ENCODE peak calls at places on chromosomes 12 and 14, in four cellular contexts. E, P, O and U are unnamed samples.

GRCh38 chr14:22985894-22986507 is 3.6 kb upstream of the AJUBA start:
- DNase-seq in E (no peak), P (no peak), O (no peak), U (no peak)

GRCh38 chr12:91483471-91483985 is 300.9 kb upstream of the DCN start:
- DNase-seq in O (no peak), E (no peak), P (no peak), U (no peak)

GRCh38 chr12:131057211-131057721 is 103.6 kb downstream of the ADGRD1 start:
- DNase-seq in P (no peak), O (no peak), E (no peak), U (no peak)

GRCh38 chr12:22287056-22287455 is 47.5 kb downstream of the ST8SIA1 start:
- DNase-seq in P (no peak), O (no peak), E (no peak), U (no peak)

GRCh38 chr12:54413284-54414190 is 5.5 kb downstream of the ITGA5 start:
- DNase-seq in P (no peak), E (no peak), O (no peak), U (no peak)

GRCh38 chr12:52956987-52957386 is 8.1 kb downstream of the KRT18 start:
- DNase-seq in O (no peak), P (peak), E (no peak), U (no peak)

GRCh38 chr14:91722386-91722785 is 9.5 kb downstream of the CATSPERB start:
- DNase-seq in E (no peak), O (no peak), P (no peak), U (no peak)

GRCh38 chr12:117125275-117125613 is 26.0 kb upstream of the TESC start:
- DNase-seq in P (no peak), E (no peak), O (no peak), U (no peak)

GRCh38 chr12:117967043-117967442 is 1.7 kb downstream of the KSR2 start:
- DNase-seq in P (no peak), O (no peak), E (no peak), U (no peak)

GRCh38 chr12:97923546-97923945 is 460.9 kb downstream of the RMST start:
- DNase-seq in E (no peak), P (no peak), O (no peak), U (no peak)

GRCh38 chr14:39912192-39913100 is 480.2 kb upstream of the FBXO33 start:
- DNase-seq in E (peak), P (no peak), O (no peak), U (no peak)

GRCh38 chr12:12095016-12095415 is 24.3 kb downstream of the BCL2L14 start:
- DNase-seq in O (peak), P (no peak), E (no peak), U (no peak)

GRCh38 chr14:63770187-63770807 is 42.4 kb upstream of the SGPP1 start:
- DNase-seq in O (peak), P (no peak), E (no peak), U (no peak)

GRCh38 chr14:61287196-61287595 is 6.1 kb upstream of the TMEM30B start:
- DNase-seq in P (no peak), O (no peak), E (no peak), U (no peak)

GRCh38 chr12:65958456-65958855 is 134.2 kb downstream of the HMGA2 start:
- DNase-seq in P (no peak), O (no peak), E (no peak), U (no peak)

GRCh38 chr12:93427779-93428564 is 13.8 kb downstream of the UBE2N start:
- DNase-seq in P (no peak), E (no peak), O (no peak), U (no peak)

GRCh38 chr12:109178532-109178931 is 62.1 kb downstream of the ACACB start:
- DNase-seq in E (no peak), P (no peak), O (no peak), U (no peak)

GRCh38 chr14:36513451-36514277 is 6.4 kb downstream of the NKX2-1 start:
- DNase-seq in O (no peak), E (no peak), P (no peak), U (peak)

GRCh38 chr14:76330411-76331327 is 45.3 kb upstream of the ESRRB start:
- DNase-seq in P (no peak), E (no peak), O (no peak), U (peak)

GRCh38 chr12:123306200-123306599 is 34.5 kb upstream of the CDK2AP1 start:
- DNase-seq in E (no peak), O (no peak), P (no peak), U (no peak)

GRCh38 chr14:74237441-74237840 is 1.8 kb upstream of the VSX2 start:
- DNase-seq in E (no peak), P (no peak), O (no peak), U (no peak)
- TF ChIP-seq CREB1 in E (no peak), P (no peak), O (no peak), U (no peak)

GRCh38 chr12:124713041-124713435 is 145.6 kb upstream of the NCOR2 start:
- DNase-seq in O (no peak), E (peak), P (no peak), U (no peak)

GRCh38 chr12:124709722-124710656 is 142.6 kb upstream of the NCOR2 start:
- DNase-seq in P (no peak), O (no peak), E (no peak), U (no peak)

GRCh38 chr12:124716208-124717141 is 147.2 kb downstream of the SCARB1 start:
- DNase-seq in O (no peak), P (no peak), E (no peak), U (no peak)

GRCh38 chr12:124715121-124715990 is 147.9 kb upstream of the NCOR2 start:
- DNase-seq in O (no peak), E (no peak), P (peak), U (no peak)

GRCh38 chr12:124713436-124714082 is 146.1 kb upstream of the NCOR2 start:
- DNase-seq in O (no peak), E (peak), P (no peak), U (no peak)
- TF ChIP-seq NR2C2 in O (no peak), E (no peak), P (no peak), U (no peak)

GRCh38 chr12:8554451-8555195 is 13.9 kb upstream of the CLEC4E start:
- DNase-seq in E (no peak), P (no peak), O (no peak), U (no peak)
- TF ChIP-seq TCF7 in E (no peak), P (no peak), O (no peak), U (no peak)

DNA sequence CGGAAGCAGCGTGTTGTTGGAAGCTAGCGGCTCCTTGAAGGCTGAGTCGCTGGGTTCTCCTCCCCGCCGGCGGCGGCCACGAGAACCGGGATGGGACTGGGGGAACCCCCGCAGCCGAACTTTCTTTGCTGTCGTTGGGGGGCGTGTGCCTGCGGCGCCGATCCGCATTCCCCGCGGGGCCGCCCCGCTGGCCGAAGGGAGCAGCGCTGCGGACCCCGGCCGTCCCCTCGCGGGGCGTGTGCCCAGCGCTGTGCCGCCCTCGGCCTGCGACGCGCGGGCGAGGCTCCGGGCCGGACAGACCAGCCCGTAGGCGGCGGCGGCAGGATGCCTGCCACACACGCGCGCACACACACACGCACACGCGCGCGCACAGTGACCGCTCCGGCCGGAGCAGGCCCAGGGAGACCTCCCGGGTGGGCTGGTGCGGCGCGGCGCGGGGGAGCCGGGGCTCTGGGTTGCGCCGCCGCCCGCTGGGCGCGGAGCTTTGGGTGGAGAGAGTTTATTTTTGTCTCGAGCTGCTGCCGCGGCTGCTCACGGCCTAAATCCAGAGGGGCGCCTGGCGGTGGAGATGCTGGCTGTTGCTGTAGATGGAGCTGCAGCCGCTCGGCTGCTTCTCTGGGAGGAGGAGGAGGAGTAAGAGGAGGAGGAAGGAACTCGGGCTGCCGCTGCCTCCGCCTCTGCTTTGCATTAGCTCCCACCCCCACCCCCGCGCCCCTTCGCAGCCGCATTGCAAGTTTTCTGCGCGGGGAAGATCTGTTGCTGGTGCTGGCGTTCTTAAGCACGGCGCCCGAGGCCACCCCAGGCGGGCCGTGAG is at the start of gene SAMD4A:
- DNase-seq in P (peak), E (no peak), O (peak), U (peak)
- TF ChIP-seq CREB1 in P (no peak), E (no peak), O (no peak), U (no peak)

GRCh38 chr12:59318940-59319339 is 276.9 kb upstream of the SLC16A7 start:
- DNase-seq in E (no peak), P (no peak), O (no peak), U (no peak)

GRCh38 chr12:59317598-59317997 is 278.2 kb upstream of the SLC16A7 start:
- DNase-seq in O (no peak), P (no peak), E (no peak), U (peak)

GRCh38 chr12:59321278-59321677 is 274.6 kb upstream of the SLC16A7 start:
- DNase-seq in E (no peak), O (no peak), P (no peak), U (no peak)

GRCh38 chr12:59320112-59320511 is 275.7 kb upstream of the SLC16A7 start:
- DNase-seq in E (no peak), P (no peak), O (no peak), U (no peak)

DNA sequence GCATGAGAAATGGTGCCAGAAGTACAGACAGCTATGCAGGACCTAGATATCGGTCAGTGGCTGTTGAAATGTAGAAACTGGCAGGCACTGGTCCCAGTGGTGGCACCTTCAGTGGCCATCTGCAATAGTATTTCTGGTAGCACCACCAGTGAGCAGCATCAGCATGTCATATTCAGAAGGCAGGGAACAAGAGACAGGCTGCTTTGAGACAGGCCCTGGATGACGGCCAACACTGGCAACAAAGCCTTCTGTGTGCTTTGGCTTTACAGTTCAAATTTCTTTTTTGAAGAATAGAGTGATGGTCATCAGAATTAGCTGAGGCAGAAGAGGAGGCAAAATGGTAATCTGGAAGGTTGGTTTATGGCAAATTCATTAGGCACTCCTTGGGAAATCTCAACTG is 273.4 kb upstream of the SLC16A7 start:
- DNase-seq in O (no peak), E (no peak), P (no peak), U (no peak)
- TF ChIP-seq NR2C2 in O (no peak), E (no peak), P (no peak), U (no peak)

DNA sequence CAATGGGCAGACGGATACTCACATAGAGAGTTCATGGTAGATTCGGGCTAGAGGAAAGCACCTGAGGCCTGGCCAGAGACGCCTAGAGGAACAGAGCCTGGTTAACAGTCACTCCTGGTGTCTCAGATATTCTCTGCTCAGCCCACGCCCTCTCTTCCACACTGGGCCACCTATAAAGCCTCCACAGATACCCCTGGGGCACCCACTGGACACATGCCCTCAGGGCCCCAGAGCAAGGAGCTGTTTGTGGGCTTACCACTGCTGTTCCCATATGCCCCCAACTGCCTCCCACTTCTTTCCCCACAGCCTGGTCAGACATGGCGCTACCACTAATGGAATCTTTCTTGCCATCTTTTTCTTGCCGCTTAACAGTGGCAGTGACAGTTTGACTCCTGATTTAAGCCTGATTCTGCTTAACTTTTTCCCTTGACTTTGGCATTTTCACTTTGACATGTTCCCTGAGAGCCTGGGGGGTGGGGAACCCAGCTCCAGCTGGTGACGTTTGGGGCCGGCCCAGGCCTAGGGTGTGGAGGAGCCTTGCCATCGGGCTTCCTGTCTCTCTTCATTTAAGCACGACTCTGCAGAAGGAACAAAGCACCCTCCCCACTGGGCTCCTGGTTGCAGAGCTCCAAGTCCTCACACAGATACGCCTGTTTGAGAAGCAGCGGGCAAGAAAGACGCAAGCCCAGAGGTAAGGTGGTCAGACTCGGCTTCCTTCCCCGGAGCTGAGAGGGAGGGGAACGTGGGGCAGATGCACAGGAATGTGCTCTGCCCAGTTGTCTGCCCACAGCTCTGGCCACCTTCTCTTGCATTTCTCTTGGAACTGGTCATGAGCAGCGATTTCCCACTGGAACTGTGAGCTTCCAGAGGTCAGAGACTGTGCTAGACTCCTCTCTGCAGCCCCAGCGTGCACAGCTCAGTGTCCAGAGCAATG is at the start of gene CD4:
- DNase-seq in P (no peak), E (no peak), O (no peak), U (no peak)
- TF ChIP-seq TCF7 in P (no peak), E (no peak), O (no peak), U (no peak)

DNA sequence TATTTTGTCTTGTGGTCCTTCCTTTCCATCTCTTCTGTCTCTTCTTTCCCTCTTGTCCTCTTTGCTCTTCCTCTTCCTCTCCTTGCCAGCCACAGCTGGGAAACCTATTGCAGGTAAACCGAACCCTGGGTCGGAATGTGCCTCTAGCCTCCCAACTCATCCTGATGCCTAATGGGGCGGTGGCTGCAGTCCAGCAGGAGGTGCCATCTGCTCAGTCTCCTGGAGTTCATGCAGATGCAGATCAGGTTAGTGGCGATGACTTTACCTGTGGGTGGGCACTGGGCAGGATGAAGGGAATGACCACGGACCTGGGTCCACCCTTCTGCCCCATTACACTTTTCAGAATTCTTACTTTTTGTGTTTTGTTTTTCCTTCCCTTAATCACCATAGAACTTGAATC is 8.2 kb downstream of the PHC1 start:
- DNase-seq in O (no peak), E (no peak), P (no peak), U (no peak)
- TF ChIP-seq CREB1 in O (no peak), E (no peak), P (no peak), U (no peak)

DNA sequence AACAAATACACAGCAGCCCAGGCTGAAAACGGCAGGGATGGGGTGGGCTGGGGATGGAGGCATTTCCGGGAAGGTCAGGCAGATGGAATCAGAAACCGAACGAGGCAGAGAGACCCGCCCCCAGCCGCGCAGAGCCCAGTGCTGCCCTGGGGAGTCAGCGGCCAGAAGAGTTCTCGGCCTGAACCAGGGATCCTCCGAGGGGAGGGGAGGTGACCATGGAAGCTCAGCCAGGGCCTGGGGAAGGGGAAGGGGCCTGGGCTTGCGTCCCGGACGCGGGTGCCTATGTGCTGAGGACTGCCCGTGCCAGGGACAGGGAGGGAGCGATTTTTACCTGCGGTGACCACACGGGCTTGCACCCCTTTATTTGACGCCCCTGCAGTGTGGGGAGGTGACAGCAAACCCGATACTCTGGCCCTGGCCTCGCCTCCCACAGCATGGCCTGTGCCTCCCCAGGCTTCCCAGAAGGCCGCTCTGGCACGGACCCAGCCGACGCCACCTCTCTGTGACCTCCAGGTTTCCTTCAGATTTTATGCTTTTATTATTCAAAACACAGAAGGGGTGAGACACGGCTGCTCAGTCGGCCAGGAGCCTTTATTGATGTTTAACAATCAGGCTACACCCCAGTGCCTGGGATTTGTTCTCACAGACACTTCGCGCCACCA is 7.7 kb downstream of the LRCOL1 start:
- DNase-seq in E (no peak), P (no peak), O (no peak), U (no peak)
- TF ChIP-seq NR2C2 in E (no peak), P (no peak), O (no peak), U (no peak)

GRCh38 chr14:93304771-93305170 is 28.1 kb downstream of the BTBD7 start:
- DNase-seq in O (peak), P (no peak), E (no peak), U (no peak)

GRCh38 chr14:93301821-93302447 is 30.9 kb downstream of the BTBD7 start:
- DNase-seq in P (no peak), E (no peak), O (no peak), U (no peak)

GRCh38 chr14:93302688-93303581 is 29.9 kb downstream of the BTBD7 start:
- DNase-seq in E (no peak), P (no peak), O (no peak), U (no peak)

GRCh38 chr14:93305708-93306418 is 27.0 kb downstream of the BTBD7 start:
- DNase-seq in O (no peak), P (no peak), E (no peak), U (no peak)

GRCh38 chr14:93303659-93304058 is 29.2 kb downstream of the BTBD7 start:
- DNase-seq in E (no peak), O (no peak), P (peak), U (no peak)
- TF ChIP-seq TCF7 in E (no peak), O (no peak), P (no peak), U (no peak)